ENCODE peak calls at places on chromosome 10, in six cellular contexts. Q is IMR-90, B is H9, P is trophoblast cell, M is mesenchymal stem cell, X is H1. D is an unnamed sample.
A peak's percentile ranks its signal among the peaks of the same experiment; 100 is the strongest.

GRCh38 chr10:112314822-112315474 is 31.7 kb downstream of the TECTB start:
- DNase-seq in Q (peak; percentile 70), B (peak; percentile 69), P (peak; percentile 92), M (peak; percentile 59), X (peak; percentile 13), D (peak; percentile 77)

GRCh38 chr10:115624448-115624847 is 531.3 kb downstream of the ATRNL1 start:
- DNase-seq in Q (no peak), B (no peak), P (no peak), M (peak; percentile 22), X (peak; percentile 1), D (no peak)

GRCh38 chr10:132925614-132926013 is 16.8 kb downstream of the CFAP46 start:
- DNase-seq in Q (no peak), B (no peak), P (no peak), M (no peak), X (no peak), D (no peak)

GRCh38 chr10:69392481-69393000 is 24.2 kb downstream of the TACR2 start:
- DNase-seq in Q (peak; percentile 77), B (peak; percentile 95), P (peak; percentile 95), M (peak; percentile 80), X (peak; percentile 80), D (peak; percentile 87)

GRCh38 chr10:76717141-76717540 is 920.5 kb downstream of the KCNMA1 start:
- DNase-seq in Q (peak; percentile 71), B (no peak), P (no peak), M (peak; percentile 53), X (no peak), D (no peak)

GRCh38 chr10:72692057-72692891 is at the start of gene MCU:
- DNase-seq in Q (peak; percentile 37), B (peak; percentile 41), P (peak; percentile 96), M (peak; percentile 62), X (peak; percentile 79), D (peak; percentile 89)

GRCh38 chr10:32995751-32996150 is 37.7 kb upstream of the ITGB1 start:
- DNase-seq in Q (peak; percentile 44), B (no peak), P (no peak), M (peak; percentile 55), X (no peak), D (no peak)

GRCh38 chr10:78474743-78475142 is 441.1 kb downstream of the RPS24 start:
- DNase-seq in Q (no peak), B (no peak), P (no peak), M (no peak), X (no peak), D (no peak)

GRCh38 chr10:103757531-103758293 is 97.7 kb downstream of the SH3PXD2A start:
- DNase-seq in Q (peak; percentile 88), B (peak; percentile 56), P (peak; percentile 35), M (peak; percentile 95), X (no peak), D (no peak)

GRCh38 chr10:24645784-24646183 is 77.9 kb downstream of the ARHGAP21 start:
- DNase-seq in Q (peak; percentile 37), B (no peak), P (no peak), M (peak; percentile 23), X (no peak), D (no peak)

GRCh38 chr10:113073549-113074189 is 123.6 kb downstream of the TCF7L2 start:
- DNase-seq in Q (peak; percentile 97), B (peak; percentile 88), P (peak; percentile 81), M (peak; percentile 98), X (peak; percentile 49), D (no peak)

GRCh38 chr10:68223535-68224165 is 8.3 kb downstream of the ATOH7 start:
- DNase-seq in Q (no peak), B (peak; percentile 73), P (no peak), M (no peak), X (no peak), D (no peak)

GRCh38 chr10:31929986-31930675 is 1.5 kb upstream of the ARHGAP12 start:
- DNase-seq in Q (no peak), B (no peak), P (no peak), M (no peak), X (no peak), D (no peak)

GRCh38 chr10:113169853-113170455 is 219.9 kb downstream of the TCF7L2 start:
- DNase-seq in Q (no peak), B (no peak), P (peak; percentile 43), M (no peak), X (no peak), D (no peak)

GRCh38 chr10:117249493-117250093 is 8.7 kb downstream of the SLC18A2 start:
- DNase-seq in Q (no peak), B (no peak), P (no peak), M (no peak), X (no peak), D (no peak)

GRCh38 chr10:8919291-8919690 is 864.8 kb downstream of the GATA3 start:
- DNase-seq in Q (no peak), B (no peak), P (no peak), M (peak; percentile 71), X (no peak), D (no peak)

GRCh38 chr10:6204063-6204340 is 1.3 kb downstream of the PFKFB3 start:
- DNase-seq in Q (no peak), B (peak; percentile 47), P (peak; percentile 27), M (peak; percentile 47), X (no peak), D (peak; percentile 18)

GRCh38 chr10:112115781-112116385 is 67.7 kb downstream of the GPAM start:
- DNase-seq in Q (peak; percentile 18), B (peak; percentile 79), P (peak; percentile 69), M (peak; percentile 4), X (peak; percentile 19), D (peak; percentile 23)

GRCh38 chr10:124239666-124240065 is 146.3 kb upstream of the CHST15 start:
- DNase-seq in Q (no peak), B (no peak), P (no peak), M (no peak), X (no peak), D (no peak)

GRCh38 chr10:94224656-94225055 is 138.1 kb downstream of the NOC3L start:
- DNase-seq in Q (peak; percentile 85), B (no peak), P (no peak), M (peak; percentile 23), X (no peak), D (no peak)

GRCh38 chr10:106972381-106972780 is 192.1 kb downstream of the SORCS1 start:
- DNase-seq in Q (no peak), B (no peak), P (no peak), M (no peak), X (no peak), D (no peak)

GRCh38 chr10:103752680-103753248 is 102.6 kb downstream of the SH3PXD2A start:
- DNase-seq in Q (no peak), B (no peak), P (peak; percentile 70), M (no peak), X (no peak), D (no peak)

GRCh38 chr10:80161321-80162084 is 29.0 kb downstream of the PLAC9 start:
- DNase-seq in Q (no peak), B (peak; percentile 42), P (no peak), M (peak; percentile 53), X (no peak), D (no peak)

GRCh38 chr10:80159166-80159888 is 26.8 kb downstream of the PLAC9 start:
- DNase-seq in Q (no peak), B (no peak), P (no peak), M (peak; percentile 28), X (no peak), D (no peak)

GRCh38 chr10:80158598-80159127 is 26.1 kb downstream of the PLAC9 start:
- DNase-seq in Q (peak; percentile 99), B (no peak), P (peak; percentile 76), M (peak; percentile 98), X (no peak), D (no peak)

GRCh38 chr10:80158126-80158525 is 25.6 kb downstream of the PLAC9 start:
- DNase-seq in Q (no peak), B (no peak), P (no peak), M (no peak), X (no peak), D (no peak)

DNA sequence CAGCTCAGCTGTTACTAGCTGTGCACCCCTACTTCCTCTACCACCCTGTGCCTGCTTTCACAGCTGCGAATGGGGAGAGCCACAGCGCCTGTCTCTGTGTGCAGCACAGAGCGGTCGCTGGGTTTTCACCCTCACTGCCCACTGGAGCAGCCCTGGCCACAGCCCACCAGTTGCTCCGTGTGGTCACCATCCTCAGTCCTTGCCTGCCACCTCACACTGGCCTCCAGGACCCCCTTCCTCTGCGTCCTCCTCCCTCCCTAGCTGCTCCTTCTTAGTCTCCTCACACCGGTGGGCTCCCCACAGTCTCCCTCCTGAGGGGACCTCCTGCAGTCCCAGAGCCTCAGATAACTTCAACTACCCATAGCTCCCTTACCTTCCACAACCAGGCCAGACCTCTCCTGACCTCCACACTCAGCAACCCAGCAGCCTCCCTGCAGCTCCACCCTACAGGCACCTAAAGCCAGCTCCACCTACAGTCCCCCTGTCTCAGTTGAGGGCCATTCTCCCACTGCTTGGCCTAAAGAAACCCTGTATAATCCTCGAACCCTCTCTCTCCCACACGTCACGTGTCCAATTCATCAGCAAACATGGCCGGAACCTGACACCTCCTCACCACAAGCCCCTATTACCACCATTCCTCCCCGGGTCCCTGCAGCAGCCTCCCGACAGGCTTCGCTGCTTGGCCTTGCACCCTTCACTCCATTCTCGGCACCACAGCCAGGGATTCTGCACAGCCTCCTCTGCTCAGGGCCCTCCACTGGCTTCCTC is 28.0 kb downstream of the PLAC9 start:
- DNase-seq in Q (no peak), B (no peak), P (no peak), M (no peak), X (no peak), D (no peak)
- H3K4me1 ChIP-seq in Q (peaks cover 54% of the 10 kb centered on the region), B (no peaks in the 10 kb centered on the region), P (peaks cover 31% of the 10 kb centered on the region), M (peaks cover 49% of the 10 kb centered on the region), X (peaks cover 8% of the 10 kb centered on the region), D (peaks cover 8% of the 10 kb centered on the region)

DNA sequence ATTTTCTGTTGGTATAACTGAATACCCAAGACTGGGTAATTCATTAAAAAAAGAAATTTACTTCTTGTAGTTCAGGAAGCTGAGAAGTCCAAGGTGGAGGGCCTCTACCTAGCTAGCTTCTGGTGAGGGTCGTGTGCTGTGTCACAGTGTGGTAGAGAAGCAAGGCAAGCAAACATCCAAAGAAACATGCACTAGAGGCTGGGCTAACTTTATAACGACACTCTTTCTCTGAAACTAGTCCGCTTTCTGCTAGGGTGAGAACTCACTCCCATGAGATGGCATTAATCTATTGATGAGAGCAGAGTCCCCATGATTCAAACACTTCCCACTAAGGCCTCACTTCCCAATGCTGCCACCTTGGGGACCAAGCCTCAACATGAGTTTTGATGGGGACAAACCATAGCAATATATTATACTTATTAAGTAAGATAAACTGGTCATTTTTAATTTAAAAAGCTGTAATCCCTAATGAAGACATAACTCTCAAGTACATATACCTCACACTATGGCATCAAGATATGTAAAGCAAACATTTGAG is 50.8 kb downstream of the PHYHIPL start:
- DNase-seq in Q (no peak), B (no peak), P (no peak), M (no peak), X (no peak), D (no peak)
- H4K91ac ChIP-seq in Q (no peak overlapping the region), B (no peak overlapping the region), P (no peak overlapping the region), M (no peak overlapping the region), X (no peak overlapping the region), D (no peak overlapping the region)

GRCh38 chr10:22649977-22650376 is 64.4 kb downstream of the PIP4K2A start:
- DNase-seq in Q (no peak), B (no peak), P (no peak), M (no peak), X (no peak), D (no peak)
- H3K4me1 ChIP-seq in Q (peaks cover 15% of the 10 kb centered on the region), B (peaks cover 6% of the 10 kb centered on the region), P (peaks cover 33% of the 10 kb centered on the region), M (peaks cover 23% of the 10 kb centered on the region), X (peaks cover 5% of the 10 kb centered on the region), D (peaks cover 18% of the 10 kb centered on the region)

DNA sequence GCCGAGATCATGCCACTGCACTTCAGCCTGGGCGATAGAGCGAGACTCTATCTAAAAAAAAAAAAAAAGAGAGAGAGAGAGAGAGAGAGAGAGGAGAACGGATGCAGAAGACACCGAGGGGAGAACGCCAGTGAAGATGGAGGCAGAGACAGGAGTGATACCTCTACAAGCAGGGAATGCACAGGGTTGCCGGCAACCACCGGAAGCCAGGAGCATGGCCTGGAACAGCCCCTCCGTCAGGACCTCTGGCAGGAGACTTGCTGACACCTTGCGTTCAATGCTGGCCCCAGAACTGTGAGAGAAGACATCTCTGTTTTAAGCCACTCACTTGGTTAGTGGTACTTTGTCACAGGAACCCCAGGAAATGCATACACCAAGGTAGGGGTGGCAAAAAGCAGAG is 38.1 kb upstream of the DUSP5 start:
- DNase-seq in Q (no peak), B (no peak), P (no peak), M (no peak), X (no peak), D (no peak)
- H4K91ac ChIP-seq in Q (no peak overlapping the region), B (no peak overlapping the region), P (no peak overlapping the region), M (no peak overlapping the region), X (no peak overlapping the region), D (no peak overlapping the region)

D was measured in neuronal stem cell.